ENCODE peak calls at places on chromosomes 3 and 15, in eight cellular contexts. C is endothelial cell of umbilical vein, A is heart left ventricle, K is HepG2, O is stomach, W is esophagus muscularis mucosa, I is testis, F is right lobe of liver. Z is an unnamed sample.

GRCh38 chr3:118080886-118081285 is 953.8 kb downstream of the IGSF11 start:
- DNase-seq in K (no peak), C (no peak), A (no peak), F (no peak), W (no peak), O (no peak), I (no peak), Z (no peak)

GRCh38 chr3:18402140-18402834 is 22.9 kb downstream of the SATB1 start:
- DNase-seq in C (no peak), I (no peak), F (no peak), O (no peak), A (no peak), W (no peak), K (no peak), Z (no peak)

GRCh38 chr3:134659391-134660045 is 8.7 kb upstream of the KY start:
- DNase-seq in I (no peak), W (no peak), O (no peak), C (no peak), A (peak), K (no peak), F (no peak), Z (no peak)

GRCh38 chr15:93478922-93479321 is 389.9 kb upstream of the RGMA start:
- DNase-seq in A (no peak), K (no peak), F (no peak), O (peak), W (no peak), C (no peak), I (no peak), Z (no peak)

GRCh38 chr3:183185696-183186095 is 23.2 kb upstream of the LAMP3 start:
- DNase-seq in W (no peak), K (no peak), O (no peak), A (no peak), I (no peak), C (peak), F (no peak), Z (peak)

GRCh38 chr15:65056868-65057548 is 10.8 kb downstream of the RASL12 start:
- DNase-seq in C (no peak), O (peak), K (peak), F (no peak), A (no peak), I (no peak), W (no peak), Z (peak)

GRCh38 chr3:149371001-149371722 is 6.3 kb downstream of the TM4SF1 start:
- DNase-seq in O (no peak), I (no peak), F (no peak), W (no peak), C (peak), A (no peak), K (peak), Z (no peak)

GRCh38 chr3:37221407-37221806 is 47.0 kb upstream of the LRRFIP2 start:
- DNase-seq in C (peak), W (no peak), A (no peak), O (no peak), F (no peak), I (no peak), K (peak), Z (peak)

GRCh38 chr3:14297305-14297704 is 105.1 kb upstream of the SLC6A6 start:
- DNase-seq in A (no peak), W (no peak), K (no peak), I (no peak), F (no peak), O (no peak), C (no peak), Z (no peak)

GRCh38 chr3:172065967-172066762 is 26.8 kb downstream of the FNDC3B start:
- DNase-seq in F (no peak), W (no peak), O (no peak), A (no peak), C (peak), I (no peak), K (peak), Z (no peak)

GRCh38 chr3:152428577-152428976 is 159.8 kb downstream of the MBNL1 start:
- DNase-seq in F (no peak), C (no peak), O (no peak), I (no peak), W (no peak), K (no peak), A (no peak), Z (no peak)

GRCh38 chr3:107224001-107224596 is 153.1 kb upstream of the CCDC54 start:
- DNase-seq in A (no peak), K (no peak), I (no peak), C (no peak), W (no peak), O (no peak), F (no peak), Z (no peak)

GRCh38 chr15:37130356-37130755 is 30.0 kb upstream of the MEIS2 start:
- DNase-seq in O (no peak), F (no peak), I (no peak), A (no peak), W (no peak), C (no peak), K (no peak), Z (no peak)

GRCh38 chr15:31283046-31283445 is 43.6 kb upstream of the KLF13 start:
- DNase-seq in F (no peak), I (no peak), A (no peak), W (no peak), C (no peak), O (no peak), K (no peak), Z (no peak)

GRCh38 chr3:118882353-118882947 is 152.2 kb downstream of the IGSF11 start:
- DNase-seq in I (peak), W (no peak), O (peak), F (no peak), C (peak), K (peak), A (peak), Z (peak)

DNA sequence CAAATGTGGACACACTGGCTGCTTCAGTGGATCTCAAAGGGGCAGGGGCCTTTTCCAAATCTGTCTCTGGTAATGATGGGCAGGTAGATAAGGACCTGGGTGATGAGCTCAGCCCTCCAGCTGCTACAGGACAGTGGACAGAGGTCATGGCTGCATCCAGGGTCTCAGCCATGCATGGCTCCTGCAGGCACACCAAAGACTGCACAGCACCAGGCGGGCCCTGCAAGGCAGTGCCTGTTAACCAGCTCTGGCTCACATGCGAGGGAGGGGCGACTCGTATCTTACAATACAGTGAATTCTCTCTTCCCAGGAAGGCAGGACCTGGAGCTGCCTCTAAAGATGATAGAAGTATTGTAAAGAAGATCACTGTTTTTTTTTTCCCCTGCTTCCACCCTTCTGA is 58.7 kb downstream of the OXNAD1 start:
- DNase-seq in A (no peak), K (no peak), O (no peak), I (no peak), W (no peak), F (no peak), C (no peak), Z (no peak)
- TF ChIP-seq POLR2A in A (no peak), K (no peak), O (no peak), I (no peak), W (no peak), F (no peak), C (no peak), Z (no peak)

DNA sequence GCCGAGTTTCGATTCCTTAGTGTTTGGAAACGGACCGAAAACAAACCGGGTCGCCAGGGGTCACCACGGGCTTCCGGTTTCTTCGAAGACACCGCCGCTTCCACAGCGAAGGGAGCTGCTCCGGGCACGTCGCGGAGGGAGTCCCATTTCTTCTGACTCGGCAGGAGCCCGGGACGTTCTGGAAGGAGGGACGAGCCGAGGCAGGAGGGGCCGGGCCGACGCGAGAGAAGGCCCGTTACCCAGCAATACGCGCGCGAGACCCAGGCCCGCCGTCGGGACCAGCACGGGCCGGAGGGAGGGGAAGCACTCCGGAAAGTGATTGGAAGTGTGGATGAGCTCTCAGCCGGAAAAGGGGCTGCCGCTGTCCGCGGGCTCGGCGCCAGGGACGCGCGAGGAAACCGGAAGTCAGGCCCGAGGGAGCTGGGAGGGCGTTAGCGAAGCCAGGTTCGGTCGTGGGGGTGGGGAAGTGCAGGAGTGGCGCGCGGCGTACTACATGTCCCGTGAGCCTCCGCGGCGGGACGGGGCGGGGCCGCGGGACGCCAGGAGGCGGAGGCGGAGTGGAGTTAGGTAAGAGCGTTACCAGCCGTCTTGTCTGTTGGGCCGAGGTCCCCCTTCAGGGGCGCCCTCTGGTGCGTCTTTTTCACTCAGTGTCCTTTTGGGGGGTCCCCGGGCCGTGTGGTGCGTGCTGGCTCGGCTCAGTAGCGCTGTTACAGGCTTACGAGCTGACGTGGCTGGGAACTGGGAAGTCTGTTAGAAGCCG is at the start of the genes AZI2 and ZCWPW2:
- DNase-seq in O (peak), K (peak), W (peak), F (peak), A (peak), I (peak), C (peak), Z (peak)
- TF ChIP-seq POLR2A in O (no peak), K (peak), W (peak), F (peak), A (no peak), I (peak), C (no peak), Z (peak)

GRCh38 chr3:50299929-50300680 is 900 bp upstream of the HYAL3 start:
- DNase-seq in K (no peak), F (peak), W (no peak), I (no peak), A (peak), O (no peak), C (no peak), Z (no peak)
- TF ChIP-seq POLR2A in K (no peak), F (peak), W (no peak), I (no peak), A (no peak), O (no peak), C (no peak), Z (no peak)

GRCh38 chr15:74373731-74374647 is 6.5 kb upstream of the CYP11A1 start:
- DNase-seq in A (peak), C (peak), O (peak), I (peak), K (peak), F (peak), W (peak), Z (peak)
- TF ChIP-seq POLR2A in A (no peak), C (no peak), O (no peak), I (no peak), K (no peak), F (no peak), W (no peak), Z (no peak)

DNA sequence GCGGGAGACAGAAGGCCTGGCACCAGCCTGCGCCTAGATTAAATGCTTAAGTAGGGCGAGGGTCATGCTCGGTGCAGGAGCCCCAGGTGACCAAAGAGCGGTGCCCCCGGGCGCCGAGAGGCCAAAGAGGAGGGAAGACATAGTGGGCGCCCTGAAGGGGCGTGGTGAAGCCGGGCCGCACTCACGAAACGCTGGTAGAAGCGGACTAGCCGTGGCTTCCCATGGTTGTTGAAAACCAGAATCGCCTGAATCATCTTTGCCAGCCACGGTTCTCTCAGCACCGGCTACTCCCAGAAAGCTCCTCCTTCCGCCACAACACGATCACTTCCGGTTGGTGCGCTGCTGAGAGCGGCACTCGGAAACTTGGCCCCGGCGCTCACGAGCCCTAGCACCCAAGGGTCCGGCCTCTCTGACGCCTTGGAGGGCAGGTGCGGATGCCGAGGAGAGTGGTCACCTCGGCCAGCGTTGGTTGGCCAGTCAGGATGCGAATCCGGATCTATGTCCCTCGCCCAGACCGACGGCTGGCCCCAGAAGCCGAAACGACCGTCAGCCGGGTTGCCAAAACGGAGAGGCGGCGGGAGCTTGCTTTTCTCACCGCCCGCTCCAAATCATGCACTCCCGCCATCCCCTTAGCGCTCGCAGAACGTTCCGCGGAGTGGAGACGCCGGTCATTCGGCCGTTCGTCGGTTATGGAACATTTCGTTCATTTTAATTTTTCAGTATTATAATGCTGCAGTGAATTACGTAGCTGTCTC is at the start of gene AP3S2:
- DNase-seq in W (peak), I (peak), K (peak), A (peak), C (peak), O (peak), F (peak), Z (peak)
- TF ChIP-seq POLR2A in W (peak), I (no peak), K (peak), A (no peak), C (peak), O (no peak), F (peak), Z (peak)